ENCODE peak calls at places on chromosomes 3 and 15, in four cellular contexts. G, Y, W and J are unnamed samples.

GRCh38 chr15:71093089-71094024 is 21.9 kb upstream of the THSD4 start:
- DNase-seq in G (no peak), Y (peak; percentile 77), W (peak; percentile 93), J (no peak)

GRCh38 chr15:57376695-57377477 is 581 bp downstream of the CGNL1 start:
- DNase-seq in G (no peak), Y (peak; percentile 20), W (peak; percentile 18), J (peak; percentile 27)

GRCh38 chr3:37987315-37987697 is 3.3 kb upstream of the VILL start:
- DNase-seq in G (no peak), Y (peak; percentile 66), W (no peak), J (no peak)

GRCh38 chr3:8458711-8459110 is 42.9 kb upstream of the LMCD1 start:
- DNase-seq in G (no peak), Y (no peak), W (peak; percentile 82), J (no peak)

GRCh38 chr3:53030864-53031445 is 14.9 kb downstream of the SFMBT1 start:
- DNase-seq in G (no peak), Y (peak; percentile 49), W (peak; percentile 33), J (peak; percentile 38)

GRCh38 chr15:65470866-65471265 is 46.6 kb downstream of the DPP8 start:
- DNase-seq in G (no peak), Y (no peak), W (no peak), J (no peak)

GRCh38 chr3:32423956-32424558 is 32.4 kb downstream of the CMTM7 start:
- DNase-seq in G (no peak), Y (no peak), W (no peak), J (no peak)

GRCh38 chr3:45062697-45063070 is 36.6 kb downstream of the CLEC3B start:
- DNase-seq in G (no peak), Y (no peak), W (no peak), J (no peak)

GRCh38 chr3:48411041-48411588 is 18.8 kb downstream of the PLXNB1 start:
- DNase-seq in G (no peak), Y (no peak), W (no peak), J (no peak)

GRCh38 chr3:73026111-73026510 is 29.5 kb downstream of the PPP4R2 start:
- DNase-seq in G (no peak), Y (no peak), W (no peak), J (no peak)

GRCh38 chr15:60835974-60836373 is 357.0 kb upstream of the ICE2 start:
- DNase-seq in G (no peak), Y (no peak), W (no peak), J (no peak)

GRCh38 chr15:101087172-101087769 is 164.6 kb downstream of the CHSY1 start:
- DNase-seq in G (no peak), Y (no peak), W (no peak), J (no peak)

GRCh38 chr15:22978691-22979068 is 1.5 kb downstream of the CYFIP1 start:
- DNase-seq in G (no peak), Y (no peak), W (no peak), J (no peak)

DNA sequence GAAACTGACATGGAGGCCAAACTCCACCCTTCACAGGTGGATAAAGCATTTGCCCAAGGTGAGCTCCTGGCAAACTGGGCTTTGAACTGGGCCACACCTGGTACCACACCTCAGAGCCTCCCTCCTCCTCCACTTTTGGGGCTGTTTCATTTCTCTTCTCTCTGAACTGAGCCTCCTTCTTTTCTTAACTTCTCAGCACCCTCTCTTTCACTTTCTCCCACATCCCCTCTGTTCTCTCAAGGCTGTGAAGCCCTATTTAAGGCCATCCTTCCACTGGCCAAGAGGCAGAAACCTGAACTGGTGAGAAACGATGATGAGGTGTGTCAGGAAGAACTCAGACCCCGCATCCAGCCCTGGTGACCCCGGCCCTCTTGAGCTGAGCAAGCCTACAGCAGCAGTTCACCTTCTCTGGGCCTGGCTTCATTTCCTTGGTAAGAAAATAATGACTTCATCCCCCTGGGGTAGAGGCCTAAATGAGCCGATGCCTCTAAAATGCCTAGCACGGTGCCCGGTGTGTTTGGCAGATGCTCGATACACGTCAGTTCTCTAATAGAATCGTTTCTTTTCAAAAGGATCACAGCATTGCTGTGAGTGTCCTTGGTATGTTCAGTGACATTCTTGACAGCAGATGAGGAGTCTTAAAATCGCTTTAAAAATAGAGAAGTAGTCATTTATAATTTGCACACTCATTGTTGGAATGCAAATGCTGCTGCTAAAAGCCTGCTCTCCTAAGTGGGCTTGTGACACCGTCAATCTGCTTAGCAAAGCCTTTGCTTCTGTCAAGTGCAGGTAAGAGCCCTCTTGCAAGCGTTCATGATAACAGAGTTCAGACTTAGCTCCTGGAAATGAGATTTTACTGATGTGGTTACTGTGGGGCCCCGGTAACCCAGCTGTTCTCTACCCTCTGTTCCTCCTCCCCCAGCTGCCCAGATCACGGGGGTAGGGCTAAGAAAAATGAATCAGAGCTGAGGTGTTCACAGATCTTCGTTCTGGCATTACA is 97.7 kb upstream of the ATP2B2 start:
- DNase-seq in G (peak; percentile 31), Y (peak; percentile 4), W (no peak), J (peak; percentile 58)
- TF ChIP-seq CTCF in G (no peak), Y (no peak), W (no peak), J (no peak)

GRCh38 chr3:76726034-76726433 is 313.9 kb upstream of the ROBO2 start:
- DNase-seq in G (no peak), Y (no peak), W (no peak), J (no peak)

GRCh38 chr3:76728411-76728810 is 311.5 kb upstream of the ROBO2 start:
- DNase-seq in G (no peak), Y (no peak), W (no peak), J (no peak)

GRCh38 chr3:76724075-76724474 is 315.8 kb upstream of the ROBO2 start:
- DNase-seq in G (no peak), Y (no peak), W (no peak), J (no peak)

GRCh38 chr3:76723366-76723765 is 316.5 kb upstream of the ROBO2 start:
- DNase-seq in G (no peak), Y (no peak), W (no peak), J (no peak)

GRCh38 chr3:76724706-76725105 is 315.2 kb upstream of the ROBO2 start:
- DNase-seq in G (no peak), Y (peak; percentile 60), W (no peak), J (no peak)
- TF ChIP-seq CTCF in G (no peak), Y (no peak), W (no peak), J (no peak)

GRCh38 chr3:150603090-150603887 is at the start of gene SELENOT:
- DNase-seq in G (peak; percentile 96), Y (peak; percentile 93), W (peak; percentile 95), J (peak; percentile 91)
- TF ChIP-seq CTCF in G (peak; percentile 34), Y (no peak), W (no peak), J (peak; percentile 4)

GRCh38 chr15:59377940-59378339 is 5.3 kb upstream of the MYO1E start:
- DNase-seq in G (no peak), Y (no peak), W (no peak), J (no peak)

GRCh38 chr15:59378855-59379254 is 6.2 kb upstream of the MYO1E start:
- DNase-seq in G (no peak), Y (no peak), W (no peak), J (no peak)

GRCh38 chr15:59379524-59379923 is 6.9 kb upstream of the MYO1E start:
- DNase-seq in G (no peak), Y (no peak), W (no peak), J (no peak)

GRCh38 chr15:59373215-59373614 is 544 bp upstream of the MYO1E start:
- DNase-seq in G (no peak), Y (no peak), W (no peak), J (no peak)

DNA sequence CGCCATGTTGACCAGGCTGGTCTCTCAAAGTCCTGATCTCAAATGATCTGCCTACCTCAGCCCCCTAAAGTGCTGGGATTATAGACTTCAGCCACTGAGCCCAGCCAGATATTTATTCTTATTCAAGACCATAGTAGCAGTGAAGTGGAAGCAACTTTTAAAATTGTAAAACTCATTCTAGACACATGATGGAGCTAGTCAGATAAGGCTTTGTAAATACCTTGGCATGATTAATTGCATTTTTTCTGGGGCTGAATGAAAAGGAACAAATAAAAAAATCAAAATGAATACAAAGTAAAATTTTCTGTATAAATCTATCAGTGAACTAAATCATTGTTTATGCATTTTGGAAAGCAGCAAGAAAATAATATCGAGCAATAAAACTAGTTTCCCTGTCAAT is 4.1 kb upstream of the MYO1E start:
- DNase-seq in G (no peak), Y (no peak), W (no peak), J (no peak)
- TF ChIP-seq CTCF in G (no peak), Y (no peak), W (no peak), J (peak; percentile 27)

GRCh38 chr15:48603123-48603500 is 42.4 kb downstream of the FBN1 start:
- DNase-seq in G (no peak), Y (no peak), W (no peak), J (no peak)
- TF ChIP-seq CTCF in G (no peak), Y (no peak), W (no peak), J (no peak)

GRCh38 chr3:106251160-106251892 is 382.5 kb upstream of the CBLB start:
- DNase-seq in G (no peak), Y (no peak), W (peak; percentile 1), J (no peak)
- TF ChIP-seq CTCF in G (no peak), Y (no peak), W (no peak), J (no peak)

GRCh38 chr3:185455860-185456259 is 43.0 kb downstream of the TMEM41A start:
- DNase-seq in G (no peak), Y (no peak), W (no peak), J (no peak)

GRCh38 chr3:185465471-185465870 is 33.4 kb downstream of the TMEM41A start:
- DNase-seq in G (no peak), Y (no peak), W (no peak), J (no peak)

GRCh38 chr3:185460283-185460682 is 38.6 kb downstream of the TMEM41A start:
- DNase-seq in G (no peak), Y (no peak), W (no peak), J (no peak)

GRCh38 chr3:185457376-185457775 is 41.5 kb downstream of the TMEM41A start:
- DNase-seq in G (no peak), Y (no peak), W (no peak), J (no peak)

GRCh38 chr3:185460719-185461350 is 38.0 kb downstream of the TMEM41A start:
- DNase-seq in G (peak; percentile 33), Y (no peak), W (peak; percentile 47), J (peak; percentile 14)
- TF ChIP-seq CTCF in G (peak; percentile 44), Y (no peak), W (peak; percentile 32), J (no peak)

GRCh38 chr3:174862101-174862500 is 3.0 kb downstream of the NAALADL2 start:
- DNase-seq in G (no peak), Y (peak; percentile 72), W (peak; percentile 77), J (no peak)
- TF ChIP-seq CTCF in G (peak; percentile 43), Y (peak; percentile 20), W (peak; percentile 60), J (peak; percentile 33)

GRCh38 chr3:98980915-98981596 is 79.6 kb upstream of the DCBLD2 start:
- DNase-seq in G (no peak), Y (no peak), W (peak; percentile 37), J (peak; percentile 60)

GRCh38 chr3:98984024-98984423 is 82.5 kb upstream of the DCBLD2 start:
- DNase-seq in G (no peak), Y (no peak), W (no peak), J (no peak)

GRCh38 chr3:98982336-98982735 is 80.8 kb upstream of the DCBLD2 start:
- DNase-seq in G (no peak), Y (no peak), W (no peak), J (no peak)

GRCh38 chr3:98986073-98986472 is 84.6 kb upstream of the DCBLD2 start:
- DNase-seq in G (no peak), Y (no peak), W (peak; percentile 95), J (no peak)

GRCh38 chr3:98985406-98985805 is 83.9 kb upstream of the DCBLD2 start:
- DNase-seq in G (no peak), Y (no peak), W (peak; percentile 77), J (no peak)
- TF ChIP-seq CTCF in G (no peak), Y (no peak), W (no peak), J (no peak)